ENCODE peak calls at places on chromosomes 6 and 20, in nine cellular contexts. H, U, T, M, R, C, S, Z and E are unnamed samples.

GRCh38 chr6:5163233-5163632 is 78.1 kb downstream of the PPP1R3G start:
- DNase-seq in H (no peak), U (no peak), T (no peak), M (no peak), R (no peak), C (no peak), S (no peak), Z (no peak), E (no peak)

GRCh38 chr6:28563420-28564095 is 37.9 kb downstream of the GPX5 start:
- DNase-seq in H (no peak), U (no peak), T (no peak), M (no peak), R (no peak), C (no peak), S (no peak), Z (no peak), E (no peak)

GRCh38 chr6:152981989-152982767 is 663 bp downstream of the FBXO5 start:
- DNase-seq in H (no peak), U (no peak), T (peak), M (peak), R (no peak), C (no peak), S (no peak), Z (no peak), E (peak)

GRCh38 chr20:54146672-54147071 is 27.1 kb downstream of the CYP24A1 start:
- DNase-seq in H (no peak), U (no peak), T (no peak), M (no peak), R (no peak), C (no peak), S (no peak), Z (no peak), E (no peak)

GRCh38 chr6:8506123-8506522 is 70.8 kb upstream of the SLC35B3 start:
- DNase-seq in H (no peak), U (no peak), T (no peak), M (no peak), R (no peak), C (no peak), S (no peak), Z (no peak), E (no peak)

GRCh38 chr20:45221076-45221475 is at the start of gene SEMG2:
- DNase-seq in H (no peak), U (no peak), T (no peak), M (no peak), R (no peak), C (no peak), S (no peak), Z (no peak), E (no peak)

GRCh38 chr20:58023781-58024180 is 204.7 kb downstream of the ANKRD60 start:
- DNase-seq in H (no peak), U (no peak), T (no peak), M (no peak), R (no peak), C (no peak), S (no peak), Z (no peak), E (no peak)

GRCh38 chr20:16351415-16351814 is 221.8 kb downstream of the KIF16B start:
- DNase-seq in H (no peak), U (no peak), T (no peak), M (no peak), R (no peak), C (no peak), S (no peak), Z (no peak), E (peak)

GRCh38 chr20:56205350-56205749 is 43.2 kb upstream of the MC3R start:
- DNase-seq in H (no peak), U (no peak), T (no peak), M (no peak), R (no peak), C (no peak), S (no peak), Z (no peak), E (no peak)

GRCh38 chr6:89412071-89413005 is at the start of gene RRAGD:
- DNase-seq in H (no peak), U (no peak), T (peak), M (peak), R (peak), C (peak), S (no peak), Z (peak), E (peak)

GRCh38 chr6:167227984-167228383 is 63.1 kb upstream of the UNC93A start:
- DNase-seq in H (no peak), U (no peak), T (no peak), M (no peak), R (no peak), C (no peak), S (no peak), Z (no peak), E (no peak)

GRCh38 chr6:41648921-41649320 is 10.7 kb downstream of the MDFI start:
- DNase-seq in H (no peak), U (no peak), T (no peak), M (no peak), R (no peak), C (no peak), S (no peak), Z (no peak), E (no peak)

GRCh38 chr6:137309078-137309762 is 90.0 kb upstream of the IFNGR1 start:
- DNase-seq in H (no peak), U (peak), T (peak), M (peak), R (no peak), C (peak), S (peak), Z (peak), E (peak)

GRCh38 chr6:113858067-113858604 is 991 bp downstream of the MARCKS start:
- DNase-seq in H (no peak), U (peak), T (peak), M (peak), R (no peak), C (peak), S (peak), Z (peak), E (peak)

GRCh38 chr6:29975561-29975907 is 33.2 kb downstream of the HLA-A start:
- DNase-seq in H (no peak), U (no peak), T (no peak), M (no peak), R (no peak), C (no peak), S (no peak), Z (no peak), E (no peak)

GRCh38 chr6:158002951-158003853 is 21.5 kb downstream of the SYNJ2 start:
- DNase-seq in H (no peak), U (peak), T (peak), M (peak), R (no peak), C (peak), S (peak), Z (peak), E (peak)

GRCh38 chr6:31579119-31579505 is 3.1 kb downstream of the LTB start:
- DNase-seq in H (no peak), U (no peak), T (no peak), M (no peak), R (no peak), C (no peak), S (no peak), Z (no peak), E (no peak)

GRCh38 chr6:41531591-41532582 is 14.3 kb upstream of the FOXP4 start:
- DNase-seq in H (peak), U (peak), T (peak), M (no peak), R (no peak), C (peak), S (peak), Z (no peak), E (no peak)

GRCh38 chr6:22113046-22113766 is 183.6 kb downstream of the PRL start:
- DNase-seq in H (peak), U (peak), T (no peak), M (peak), R (no peak), C (peak), S (peak), Z (peak), E (peak)

GRCh38 chr6:26233608-26234420 is 131.2 kb upstream of the BTN3A2 start:
- DNase-seq in H (no peak), U (peak), T (peak), M (peak), R (no peak), C (peak), S (peak), Z (peak), E (no peak)

GRCh38 chr6:165987483-165988305 is 180.0 kb downstream of the TBXT start:
- DNase-seq in H (peak), U (peak), T (no peak), M (peak), R (no peak), C (peak), S (peak), Z (peak), E (peak)

GRCh38 chr6:128438311-128438916 is 82.0 kb downstream of the PTPRK start:
- DNase-seq in H (no peak), U (peak), T (no peak), M (no peak), R (no peak), C (peak), S (no peak), Z (no peak), E (no peak)

GRCh38 chr20:40695214-40695613 is 6.2 kb upstream of the MAFB start:
- DNase-seq in H (no peak), U (no peak), T (no peak), M (no peak), R (no peak), C (no peak), S (no peak), Z (no peak), E (no peak)

GRCh38 chr20:63253438-63254236 is 626 bp downstream of the NKAIN4 start:
- DNase-seq in H (no peak), U (no peak), T (no peak), M (no peak), R (no peak), C (no peak), S (no peak), Z (peak), E (no peak)

GRCh38 chr6:11241154-11241792 is 8.8 kb upstream of the NEDD9 start:
- DNase-seq in H (no peak), U (no peak), T (no peak), M (no peak), R (no peak), C (no peak), S (no peak), Z (no peak), E (no peak)

GRCh38 chr20:63153254-63154221 is 62.4 kb downstream of the YTHDF1 start:
- DNase-seq in H (no peak), U (no peak), T (peak), M (no peak), R (no peak), C (no peak), S (no peak), Z (no peak), E (peak)

GRCh38 chr6:28693751-28694443 is 168.2 kb downstream of the GPX5 start:
- DNase-seq in H (no peak), U (no peak), T (no peak), M (no peak), R (no peak), C (no peak), S (no peak), Z (no peak), E (no peak)

GRCh38 chr6:20211037-20211940 is 980 bp downstream of the MBOAT1 start:
- DNase-seq in H (no peak), U (no peak), T (no peak), M (no peak), R (no peak), C (no peak), S (peak), Z (peak), E (no peak)

GRCh38 chr6:854405-855073 is 161.6 kb upstream of the EXOC2 start:
- DNase-seq in H (no peak), U (peak), T (no peak), M (no peak), R (no peak), C (peak), S (peak), Z (no peak), E (no peak)

GRCh38 chr6:134979142-134979541 is 29.2 kb upstream of the ALDH8A1 start:
- DNase-seq in H (no peak), U (no peak), T (no peak), M (no peak), R (no peak), C (no peak), S (no peak), Z (no peak), E (no peak)

GRCh38 chr20:39534846-39535245 is 572.7 kb downstream of the DHX35 start:
- DNase-seq in H (no peak), U (no peak), T (no peak), M (no peak), R (no peak), C (no peak), S (no peak), Z (no peak), E (no peak)

GRCh38 chr6:46128476-46128875 is 1.3 kb upstream of the ENPP4 start:
- DNase-seq in H (no peak), U (no peak), T (no peak), M (no peak), R (no peak), C (no peak), S (no peak), Z (no peak), E (no peak)

GRCh38 chr20:50678213-50678898 is 13.0 kb downstream of the RIPOR3 start:
- DNase-seq in H (no peak), U (peak), T (no peak), M (no peak), R (no peak), C (peak), S (no peak), Z (no peak), E (no peak)

GRCh38 chr20:50676888-50677287 is 14.5 kb downstream of the RIPOR3 start:
- DNase-seq in H (no peak), U (no peak), T (no peak), M (no peak), R (no peak), C (no peak), S (no peak), Z (no peak), E (no peak)

GRCh38 chr20:50673831-50674825 is 17.2 kb downstream of the RIPOR3 start:
- DNase-seq in H (no peak), U (no peak), T (no peak), M (no peak), R (no peak), C (no peak), S (no peak), Z (no peak), E (no peak)

GRCh38 chr20:50673146-50673830 is 18.1 kb downstream of the RIPOR3 start:
- DNase-seq in H (no peak), U (no peak), T (no peak), M (no peak), R (no peak), C (peak), S (no peak), Z (no peak), E (no peak)

GRCh38 chr20:50675671-50676376 is 15.5 kb downstream of the RIPOR3 start:
- DNase-seq in H (no peak), U (no peak), T (no peak), M (no peak), R (no peak), C (peak), S (no peak), Z (no peak), E (no peak)
- TF ChIP-seq CTCF in H (no peak), U (no peak), T (no peak), M (no peak), R (no peak), C (no peak), S (no peak), Z (no peak), E (no peak)

GRCh38 chr6:107460074-107460631 is 789 bp upstream of the PDSS2 start:
- DNase-seq in H (no peak), U (peak), T (no peak), M (no peak), R (no peak), C (peak), S (no peak), Z (peak), E (no peak)

GRCh38 chr6:107458687-107459282 is 579 bp downstream of the PDSS2 start:
- DNase-seq in H (no peak), U (peak), T (peak), M (no peak), R (no peak), C (peak), S (peak), Z (peak), E (peak)

DNA sequence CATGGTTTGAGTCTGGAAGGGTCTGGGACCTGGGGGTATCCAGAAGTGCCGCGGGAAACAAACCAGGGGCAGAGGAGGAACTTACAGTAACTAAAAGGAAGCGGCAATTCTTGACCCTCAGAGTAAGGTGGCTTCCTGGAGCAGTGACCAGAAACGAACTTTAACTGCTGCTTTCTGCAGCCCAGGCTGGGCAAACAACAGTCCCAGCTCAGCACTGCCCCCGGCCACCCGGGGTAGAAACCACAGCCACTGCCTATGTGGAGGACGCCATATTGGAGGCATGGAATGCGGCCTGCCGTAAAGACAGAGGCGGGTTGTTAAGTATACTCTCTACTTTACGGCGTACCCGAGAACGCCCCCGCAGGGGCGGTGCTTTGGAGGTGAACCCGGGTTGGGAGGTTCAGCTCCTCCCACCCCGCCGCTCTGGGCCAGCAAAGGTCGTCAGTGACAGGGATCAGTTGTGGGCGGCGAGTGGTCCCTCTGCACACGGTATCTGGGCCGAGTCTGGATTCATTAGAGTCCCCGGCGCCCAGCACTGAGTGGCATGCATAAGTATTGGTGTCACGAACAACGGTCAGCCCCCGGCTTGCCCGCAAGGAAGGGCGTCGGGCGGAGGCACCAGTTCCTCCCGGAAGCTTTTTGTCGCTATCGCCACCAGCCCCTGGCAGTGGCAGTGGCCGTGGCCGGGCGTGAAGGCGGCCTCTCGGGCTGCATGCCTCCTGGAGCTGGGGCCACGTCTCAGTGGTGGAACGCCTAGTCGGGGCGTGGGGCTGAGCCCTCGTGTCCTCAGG is at the start of gene PDSS2:
- DNase-seq in H (peak), U (peak), T (peak), M (peak), R (peak), C (peak), S (peak), Z (peak), E (peak)
- TF ChIP-seq CTCF in H (peak), U (peak), T (no peak), M (peak), R (peak), C (peak), S (peak), Z (peak), E (peak)

GRCh38 chr6:38720295-38720694 is 5.2 kb downstream of the DNAH8 start:
- DNase-seq in H (no peak), U (no peak), T (no peak), M (no peak), R (no peak), C (peak), S (no peak), Z (peak), E (no peak)
- TF ChIP-seq CTCF in H (peak), U (no peak), T (no peak), M (no peak), R (no peak), C (peak), S (no peak), Z (peak), E (no peak)

DNA sequence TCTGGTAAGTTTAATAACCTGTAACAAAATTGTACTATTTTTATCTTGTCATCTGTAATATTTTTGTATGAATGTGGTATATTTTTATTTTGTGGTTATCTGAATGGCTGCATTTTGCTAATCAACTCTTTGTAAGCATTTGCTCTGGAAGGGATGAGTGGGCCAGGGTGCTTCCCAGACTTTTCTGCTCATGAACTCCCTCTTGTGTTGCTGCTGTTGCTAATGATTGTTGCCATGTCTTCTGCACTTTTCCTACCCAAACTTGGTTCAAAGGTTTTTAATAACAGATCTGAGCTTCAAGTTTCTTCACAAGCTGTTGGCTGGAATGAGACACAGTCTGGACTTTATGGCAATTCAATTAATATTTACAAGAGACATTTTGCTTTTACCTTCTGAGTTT is 1005.7 kb downstream of the HACE1 start:
- DNase-seq in H (no peak), U (no peak), T (no peak), M (no peak), R (no peak), C (no peak), S (no peak), Z (no peak), E (no peak)
- TF ChIP-seq CTCF in H (no peak), U (no peak), T (no peak), M (no peak), R (no peak), C (no peak), S (no peak), Z (no peak), E (no peak)